ENCODE peak calls at places on chromosomes 11 and 22, in six cellular contexts. One of them, this sample, is unnamed.

GRCh38 chr22:19036523-19037273 is 85.5 kb downstream of the DGCR2 start:
- DNase-seq in IMR-90: peak; percentile 11
- DNase-seq in H9: peak; percentile 64
- DNase-seq in H1: no peak
- DNase-seq in mesenchymal stem cell: peak; percentile 2
- DNase-seq in trophoblast cell: peak; percentile 12
- DNase-seq in this sample: no peak

GRCh38 chr11:102620858-102621561 is 4.1 kb downstream of the MMP20 start:
- DNase-seq in IMR-90: peak; percentile 88
- DNase-seq in H9: no peak
- DNase-seq in H1: no peak
- DNase-seq in mesenchymal stem cell: peak; percentile 77
- DNase-seq in trophoblast cell: no peak
- DNase-seq in this sample: no peak

GRCh38 chr22:38075961-38076360 is 8.0 kb downstream of the SLC16A8 start:
- DNase-seq in IMR-90: no peak
- DNase-seq in H9: no peak
- DNase-seq in H1: no peak
- DNase-seq in mesenchymal stem cell: no peak
- DNase-seq in trophoblast cell: no peak
- DNase-seq in this sample: no peak

GRCh38 chr11:4991066-4991465 is 3.6 kb upstream of the OR51L1 start:
- DNase-seq in IMR-90: peak; percentile 12
- DNase-seq in H9: no peak
- DNase-seq in H1: no peak
- DNase-seq in mesenchymal stem cell: no peak
- DNase-seq in trophoblast cell: no peak
- DNase-seq in this sample: no peak

GRCh38 chr22:29883831-29884139 is 811 bp downstream of the MTMR3 start:
- DNase-seq in IMR-90: peak; percentile 8
- DNase-seq in H9: no peak
- DNase-seq in H1: no peak
- DNase-seq in mesenchymal stem cell: no peak
- DNase-seq in trophoblast cell: no peak
- DNase-seq in this sample: no peak

GRCh38 chr11:32071811-32072210 is 19.1 kb upstream of the RCN1 start:
- DNase-seq in IMR-90: peak; percentile 68
- DNase-seq in H9: peak; percentile 41
- DNase-seq in H1: no peak
- DNase-seq in mesenchymal stem cell: peak; percentile 66
- DNase-seq in trophoblast cell: peak; percentile 85
- DNase-seq in this sample: peak; percentile 20

GRCh38 chr11:79100093-79100704 is 340.6 kb downstream of the TENM4 start:
- DNase-seq in IMR-90: peak; percentile 55
- DNase-seq in H9: peak; percentile 62
- DNase-seq in H1: peak; percentile 57
- DNase-seq in mesenchymal stem cell: peak; percentile 61
- DNase-seq in trophoblast cell: peak; percentile 59
- DNase-seq in this sample: no peak

GRCh38 chr11:11450744-11451362 is 97.8 kb upstream of the CSNK2A3 start:
- DNase-seq in IMR-90: peak; percentile 87
- DNase-seq in H9: no peak
- DNase-seq in H1: no peak
- DNase-seq in mesenchymal stem cell: peak; percentile 42
- DNase-seq in trophoblast cell: peak; percentile 80
- DNase-seq in this sample: no peak

GRCh38 chr11:14625804-14626203 is 17.8 kb upstream of the PDE3B start:
- DNase-seq in IMR-90: no peak
- DNase-seq in H9: no peak
- DNase-seq in H1: no peak
- DNase-seq in mesenchymal stem cell: no peak
- DNase-seq in trophoblast cell: no peak
- DNase-seq in this sample: no peak

GRCh38 chr22:47374901-47375575 is 612.6 kb downstream of the TBC1D22A start:
- DNase-seq in IMR-90: no peak
- DNase-seq in H9: no peak
- DNase-seq in H1: no peak
- DNase-seq in mesenchymal stem cell: no peak
- DNase-seq in trophoblast cell: no peak
- DNase-seq in this sample: no peak

GRCh38 chr22:49712195-49712791 is 115.4 kb downstream of the BRD1 start:
- DNase-seq in IMR-90: no peak
- DNase-seq in H9: peak; percentile 66
- DNase-seq in H1: peak; percentile 84
- DNase-seq in mesenchymal stem cell: no peak
- DNase-seq in trophoblast cell: peak; percentile 33
- DNase-seq in this sample: peak; percentile 51

GRCh38 chr22:44158766-44159165 is 22.0 kb upstream of the PARVG start:
- DNase-seq in IMR-90: no peak
- DNase-seq in H9: no peak
- DNase-seq in H1: no peak
- DNase-seq in mesenchymal stem cell: no peak
- DNase-seq in trophoblast cell: no peak
- DNase-seq in this sample: no peak

GRCh38 chr11:129386795-129387390 is 11.2 kb downstream of the BARX2 start:
- DNase-seq in IMR-90: no peak
- DNase-seq in H9: no peak
- DNase-seq in H1: no peak
- DNase-seq in mesenchymal stem cell: no peak
- DNase-seq in trophoblast cell: no peak
- DNase-seq in this sample: no peak

GRCh38 chr11:94171693-94172440 is 43.2 kb downstream of the PANX1 start:
- DNase-seq in IMR-90: peak; percentile 50
- DNase-seq in H9: peak; percentile 73
- DNase-seq in H1: peak; percentile 83
- DNase-seq in mesenchymal stem cell: peak; percentile 47
- DNase-seq in trophoblast cell: peak; percentile 62
- DNase-seq in this sample: peak; percentile 49

GRCh38 chr22:28909375-28909774 is 26.0 kb downstream of the ZNRF3 start:
- DNase-seq in IMR-90: peak; percentile 58
- DNase-seq in H9: no peak
- DNase-seq in H1: no peak
- DNase-seq in mesenchymal stem cell: no peak
- DNase-seq in trophoblast cell: no peak
- DNase-seq in this sample: no peak

GRCh38 chr11:117180661-117181585 is 2.4 kb downstream of the SIDT2 start:
- DNase-seq in IMR-90: peak; percentile 70
- DNase-seq in H9: peak; percentile 95
- DNase-seq in H1: peak; percentile 89
- DNase-seq in mesenchymal stem cell: peak; percentile 61
- DNase-seq in trophoblast cell: peak; percentile 56
- DNase-seq in this sample: peak; percentile 51

GRCh38 chr11:6927030-6927617 is 898 bp downstream of the ZNF215 start:
- DNase-seq in IMR-90: no peak
- DNase-seq in H9: no peak
- DNase-seq in H1: no peak
- DNase-seq in mesenchymal stem cell: no peak
- DNase-seq in trophoblast cell: peak; percentile 52
- DNase-seq in this sample: no peak

GRCh38 chr11:66868726-66869291 is 11.9 kb downstream of the LRFN4 start:
- DNase-seq in IMR-90: no peak
- DNase-seq in H9: peak; percentile 92
- DNase-seq in H1: peak; percentile 89
- DNase-seq in mesenchymal stem cell: no peak
- DNase-seq in trophoblast cell: peak; percentile 81
- DNase-seq in this sample: peak; percentile 42

GRCh38 chr11:76801736-76802135 is 18.6 kb downstream of the TSKU start:
- DNase-seq in IMR-90: peak; percentile 59
- DNase-seq in H9: no peak
- DNase-seq in H1: no peak
- DNase-seq in mesenchymal stem cell: peak; percentile 85
- DNase-seq in trophoblast cell: no peak
- DNase-seq in this sample: no peak

GRCh38 chr22:17103351-17103750 is 17.8 kb downstream of the TMEM121B start:
- DNase-seq in IMR-90: no peak
- DNase-seq in H9: no peak
- DNase-seq in H1: no peak
- DNase-seq in mesenchymal stem cell: no peak
- DNase-seq in trophoblast cell: no peak
- DNase-seq in this sample: no peak

GRCh38 chr22:47204002-47204979 is 441.8 kb downstream of the TBC1D22A start:
- DNase-seq in IMR-90: no peak
- DNase-seq in H9: no peak
- DNase-seq in H1: peak; percentile 16
- DNase-seq in mesenchymal stem cell: no peak
- DNase-seq in trophoblast cell: no peak
- DNase-seq in this sample: no peak

GRCh38 chr11:363948-364761 is 5.1 kb upstream of the B4GALNT4 start:
- DNase-seq in IMR-90: no peak
- DNase-seq in H9: peak; percentile 87
- DNase-seq in H1: peak; percentile 89
- DNase-seq in mesenchymal stem cell: no peak
- DNase-seq in trophoblast cell: peak; percentile 57
- DNase-seq in this sample: no peak

GRCh38 chr11:110355011-110355744 is 58.8 kb upstream of the RDX start:
- DNase-seq in IMR-90: no peak
- DNase-seq in H9: peak; percentile 34
- DNase-seq in H1: no peak
- DNase-seq in mesenchymal stem cell: no peak
- DNase-seq in trophoblast cell: no peak
- DNase-seq in this sample: no peak

GRCh38 chr11:62774407-62774806 is 3.2 kb downstream of the TAF6L start:
- DNase-seq in IMR-90: no peak
- DNase-seq in H9: no peak
- DNase-seq in H1: no peak
- DNase-seq in mesenchymal stem cell: no peak
- DNase-seq in trophoblast cell: no peak
- DNase-seq in this sample: no peak

GRCh38 chr11:62775646-62776045 is 4.5 kb downstream of the TAF6L start:
- DNase-seq in IMR-90: no peak
- DNase-seq in H9: no peak
- DNase-seq in H1: no peak
- DNase-seq in mesenchymal stem cell: no peak
- DNase-seq in trophoblast cell: no peak
- DNase-seq in this sample: no peak

GRCh38 chr11:62777389-62777788 is 6.2 kb downstream of the TAF6L start:
- DNase-seq in IMR-90: no peak
- DNase-seq in H9: no peak
- DNase-seq in H1: no peak
- DNase-seq in mesenchymal stem cell: no peak
- DNase-seq in trophoblast cell: no peak
- DNase-seq in this sample: no peak

DNA sequence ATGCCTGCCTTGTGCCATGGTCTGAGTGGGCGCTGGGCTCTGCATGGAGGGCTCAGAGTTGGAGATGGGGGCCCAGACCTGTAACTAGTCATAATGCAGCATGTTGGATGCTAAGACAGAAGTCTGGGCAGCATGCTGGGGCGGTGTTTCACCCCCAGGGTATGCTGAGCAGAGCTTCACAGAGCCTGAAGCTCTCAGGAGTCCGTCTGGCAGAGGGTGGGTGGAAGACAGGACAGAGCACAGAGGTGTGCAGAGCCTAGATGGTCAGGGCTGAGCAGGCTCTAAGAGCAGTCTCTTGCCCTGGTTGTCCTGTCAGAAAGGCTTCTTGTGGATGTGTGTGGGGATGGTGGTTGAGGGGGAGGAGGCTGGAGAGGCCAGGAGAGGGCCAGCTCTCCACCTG is 7.2 kb downstream of the TAF6L start:
- DNase-seq in IMR-90: no peak
- DNase-seq in H9: no peak
- DNase-seq in H1: no peak
- DNase-seq in mesenchymal stem cell: no peak
- DNase-seq in trophoblast cell: no peak
- DNase-seq in this sample: no peak
- H3K14ac ChIP-seq in IMR-90: no peak overlapping the region
- H3K14ac ChIP-seq in H9: no peak overlapping the region
- H3K14ac ChIP-seq in H1: no peak overlapping the region
- H3K14ac ChIP-seq in mesenchymal stem cell: no peak overlapping the region
- H3K14ac ChIP-seq in trophoblast cell: no peak overlapping the region
- H3K14ac ChIP-seq in this sample: no peak overlapping the region

DNA sequence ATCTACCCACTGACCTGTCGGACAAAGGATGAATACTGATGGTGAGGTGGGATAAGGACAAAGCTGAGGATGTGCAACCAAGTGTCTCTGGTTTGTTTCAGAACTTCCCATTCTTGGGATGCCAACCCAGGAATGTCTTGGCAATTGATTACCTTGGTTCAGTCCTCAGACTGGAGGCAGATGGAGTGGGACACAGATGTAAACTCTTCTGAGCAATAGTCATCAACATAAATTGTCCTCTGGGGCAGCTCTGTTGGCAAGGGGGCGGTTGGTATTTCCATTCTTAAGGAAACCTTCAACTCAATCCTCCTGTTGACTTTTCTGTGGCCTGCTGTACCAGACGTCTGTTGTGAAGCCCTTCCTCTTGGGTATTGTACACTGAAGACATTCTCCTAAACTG is 6.8 kb downstream of the ABTB2 start:
- DNase-seq in IMR-90: no peak
- DNase-seq in H9: peak; percentile 2
- DNase-seq in H1: no peak
- DNase-seq in mesenchymal stem cell: no peak
- DNase-seq in trophoblast cell: no peak
- DNase-seq in this sample: no peak
- H3K4ac ChIP-seq in IMR-90: no peak overlapping the region
- H3K4ac ChIP-seq in H9: no peak overlapping the region
- H3K4ac ChIP-seq in H1: no peak overlapping the region
- H3K4ac ChIP-seq in mesenchymal stem cell: no peak overlapping the region
- H3K4ac ChIP-seq in trophoblast cell: no peak overlapping the region
- H3K4ac ChIP-seq in this sample: no peak overlapping the region

GRCh38 chr22:31083923-31084810 is 3.0 kb downstream of the SMTN start:
- DNase-seq in IMR-90: no peak
- DNase-seq in H9: no peak
- DNase-seq in H1: no peak
- DNase-seq in mesenchymal stem cell: no peak
- DNase-seq in trophoblast cell: peak; percentile 7
- DNase-seq in this sample: no peak
- H2BK5ac ChIP-seq in IMR-90: peak overlapping the region; percentile 89
- H2BK5ac ChIP-seq in H9: no peak overlapping the region
- H2BK5ac ChIP-seq in H1: peak overlapping the region; percentile 28
- H2BK5ac ChIP-seq in mesenchymal stem cell: peak overlapping the region; percentile 5
- H2BK5ac ChIP-seq in trophoblast cell: peak overlapping the region; percentile 17
- H2BK5ac ChIP-seq in this sample: peak overlapping the region; percentile 55

GRCh38 chr11:34986883-34987525 is 70.6 kb downstream of the PDHX start:
- DNase-seq in IMR-90: no peak
- DNase-seq in H9: no peak
- DNase-seq in H1: no peak
- DNase-seq in mesenchymal stem cell: no peak
- DNase-seq in trophoblast cell: peak; percentile 38
- DNase-seq in this sample: no peak
- H3K14ac ChIP-seq in IMR-90: peak overlapping the region; percentile 53
- H3K14ac ChIP-seq in H9: no peak overlapping the region
- H3K14ac ChIP-seq in H1: no peak overlapping the region
- H3K14ac ChIP-seq in mesenchymal stem cell: no peak overlapping the region
- H3K14ac ChIP-seq in trophoblast cell: no peak overlapping the region
- H3K14ac ChIP-seq in this sample: no peak overlapping the region